ENCODE peak calls at places on chromosomes 13 and 19, in four cellular contexts. B is WTC11, G is fibroblast of pulmonary artery, Y is cardiac fibroblast. M is an unnamed sample.

GRCh38 chr19:12790628-12791344 is 500 bp upstream of the JUNB start:
- DNase-seq in B (no peak), G (no peak), Y (no peak), M (no peak)

GRCh38 chr13:39612023-39612637 is 9.1 kb upstream of the LHFPL6 start:
- DNase-seq in B (peak), G (peak), Y (peak), M (peak)

GRCh38 chr13:91459485-91459884 is 61.1 kb downstream of the GPC5 start:
- DNase-seq in B (no peak), G (no peak), Y (no peak), M (no peak)

GRCh38 chr13:107067381-107067780 is 499.4 kb upstream of the ARGLU1 start:
- DNase-seq in B (no peak), G (no peak), Y (no peak), M (no peak)

GRCh38 chr19:21022996-21023395 is 2.5 kb downstream of the ZNF430 start:
- DNase-seq in B (no peak), G (peak), Y (peak), M (no peak)

GRCh38 chr19:33254245-33254824 is 28.7 kb upstream of the SLC7A10 start:
- DNase-seq in B (no peak), G (no peak), Y (no peak), M (no peak)

GRCh38 chr13:45879666-45880065 is 28.1 kb upstream of the SIAH3 start:
- DNase-seq in B (peak), G (no peak), Y (no peak), M (peak)

GRCh38 chr19:7482584-7483439 is 6.0 kb downstream of the PEX11G start:
- DNase-seq in B (peak), G (peak), Y (peak), M (peak)

GRCh38 chr19:2544576-2545415 is 68.9 kb downstream of the GADD45B start:
- DNase-seq in B (peak), G (no peak), Y (no peak), M (no peak)

GRCh38 chr19:35219008-35219407 is 9.5 kb downstream of the FAM187B start:
- DNase-seq in B (no peak), G (no peak), Y (no peak), M (no peak)

GRCh38 chr13:41416276-41416675 is 41.1 kb upstream of the RGCC start:
- DNase-seq in B (no peak), G (peak), Y (no peak), M (no peak)

GRCh38 chr13:73677041-73677589 is 457.1 kb downstream of the KLF12 start:
- DNase-seq in B (no peak), G (peak), Y (peak), M (no peak)

GRCh38 chr19:7709932-7710460 is 8.1 kb upstream of the FCER2 start:
- DNase-seq in B (no peak), G (no peak), Y (no peak), M (no peak)

GRCh38 chr13:51643882-51644281 is 59.6 kb downstream of the WDFY2 start:
- DNase-seq in B (no peak), G (peak), Y (peak), M (no peak)

GRCh38 chr13:74191036-74191809 is 57.0 kb upstream of the KLF12 start:
- DNase-seq in B (no peak), G (no peak), Y (no peak), M (peak)

GRCh38 chr13:113084094-113084942 is 21.3 kb upstream of the F7 start:
- DNase-seq in B (no peak), G (no peak), Y (no peak), M (no peak)

GRCh38 chr19:47757617-47758432 is 12.5 kb downstream of the NOP53 start:
- DNase-seq in B (no peak), G (no peak), Y (no peak), M (no peak)

GRCh38 chr13:113918981-113919646 is 54.8 kb downstream of the C13orf46 start:
- DNase-seq in B (peak), G (no peak), Y (no peak), M (no peak)

GRCh38 chr13:67410645-67411044 is 180.5 kb upstream of the PCDH9 start:
- DNase-seq in B (no peak), G (no peak), Y (no peak), M (no peak)

GRCh38 chr13:20353973-20354372 is 121.9 kb upstream of the GJB6 start:
- DNase-seq in B (no peak), G (peak), Y (peak), M (no peak)

GRCh38 chr13:85586422-85586831 is 212.8 kb downstream of the SLITRK6 start:
- DNase-seq in B (no peak), G (peak), Y (no peak), M (no peak)

GRCh38 chr19:56253737-56254136 is 18.8 kb upstream of the EDDM13 start:
- DNase-seq in B (no peak), G (peak), Y (peak), M (no peak)

GRCh38 chr13:90700340-90700739 is 647.1 kb upstream of the MIR17HG start:
- DNase-seq in B (no peak), G (no peak), Y (no peak), M (no peak)

GRCh38 chr19:44712864-44713515 is 14.0 kb downstream of the CEACAM16 start:
- DNase-seq in B (no peak), G (no peak), Y (peak), M (no peak)

GRCh38 chr19:38441660-38442348 is 8.3 kb downstream of the RYR1 start:
- DNase-seq in B (peak), G (peak), Y (peak), M (peak)

GRCh38 chr13:20525144-20525600 is 485 bp downstream of the CRYL1 start:
- DNase-seq in B (peak), G (peak), Y (peak), M (peak)

GRCh38 chr13:32381539-32381938 is 46.4 kb downstream of the N4BP2L1 start:
- DNase-seq in B (no peak), G (peak), Y (peak), M (peak)

GRCh38 chr13:113090415-113090770 is 15.2 kb upstream of the F7 start:
- DNase-seq in B (peak), G (no peak), Y (no peak), M (no peak)

GRCh38 chr19:10290439-10290875 is 705 bp downstream of the ICAM5 start:
- DNase-seq in B (peak), G (no peak), Y (no peak), M (peak)

GRCh38 chr19:7917292-7918061 is 2.7 kb upstream of the SNAPC2 start:
- DNase-seq in B (peak), G (peak), Y (peak), M (peak)

GRCh38 chr19:512548-513365 is 5.5 kb downstream of the TPGS1 start:
- DNase-seq in B (peak), G (no peak), Y (no peak), M (peak)

GRCh38 chr19:11179716-11180297 is 17.5 kb downstream of the KANK2 start:
- DNase-seq in B (no peak), G (no peak), Y (no peak), M (no peak)

GRCh38 chr19:53002479-53002878 is 11.2 kb upstream of the ERVV-1 start:
- DNase-seq in B (no peak), G (no peak), Y (no peak), M (no peak)

GRCh38 chr13:113110852-113111315 is 5.3 kb downstream of the F7 start:
- DNase-seq in B (peak), G (no peak), Y (no peak), M (no peak)

GRCh38 chr13:74221752-74222151 is 87.5 kb upstream of the KLF12 start:
- DNase-seq in B (no peak), G (no peak), Y (no peak), M (no peak)

GRCh38 chr19:12043752-12044422 is 8.4 kb upstream of the ZNF433 start:
- DNase-seq in B (no peak), G (no peak), Y (no peak), M (no peak)

GRCh38 chr13:113425931-113426590 is 27.2 kb downstream of the ADPRHL1 start:
- DNase-seq in B (peak), G (no peak), Y (no peak), M (no peak)

GRCh38 chr13:109785892-109786450 is 412 bp downstream of the IRS2 start:
- DNase-seq in B (no peak), G (peak), Y (peak), M (no peak)

GRCh38 chr13:109786457-109787134 is at the start of gene IRS2:
- DNase-seq in B (peak), G (peak), Y (peak), M (peak)

GRCh38 chr13:109788372-109789195 is 2.2 kb upstream of the IRS2 start:
- DNase-seq in B (no peak), G (no peak), Y (no peak), M (no peak)

GRCh38 chr13:109789262-109789661 is 2.9 kb upstream of the IRS2 start:
- DNase-seq in B (no peak), G (no peak), Y (no peak), M (no peak)

GRCh38 chr13:109787135-109787954 is 962 bp upstream of the IRS2 start:
- DNase-seq in B (peak), G (peak), Y (peak), M (peak)
- TF ChIP-seq CTCF in B (no peak), G (no peak), Y (no peak), M (no peak)

GRCh38 chr13:30355405-30355741 is 48.0 kb upstream of the KATNAL1 start:
- DNase-seq in B (peak), G (no peak), Y (no peak), M (peak)
- TF ChIP-seq CTCF in B (no peak), G (peak), Y (peak), M (peak)

GRCh38 chr19:17831419-17831888 is 10.1 kb upstream of the INSL3 start:
- DNase-seq in B (peak), G (no peak), Y (no peak), M (peak)

GRCh38 chr19:17826508-17827056 is 5.3 kb upstream of the INSL3 start:
- DNase-seq in B (no peak), G (no peak), Y (no peak), M (no peak)

GRCh38 chr19:17832443-17833208 is 11.3 kb upstream of the INSL3 start:
- DNase-seq in B (no peak), G (no peak), Y (no peak), M (no peak)

GRCh38 chr19:17830567-17831418 is 9.5 kb upstream of the INSL3 start:
- DNase-seq in B (peak), G (peak), Y (peak), M (peak)

DNA sequence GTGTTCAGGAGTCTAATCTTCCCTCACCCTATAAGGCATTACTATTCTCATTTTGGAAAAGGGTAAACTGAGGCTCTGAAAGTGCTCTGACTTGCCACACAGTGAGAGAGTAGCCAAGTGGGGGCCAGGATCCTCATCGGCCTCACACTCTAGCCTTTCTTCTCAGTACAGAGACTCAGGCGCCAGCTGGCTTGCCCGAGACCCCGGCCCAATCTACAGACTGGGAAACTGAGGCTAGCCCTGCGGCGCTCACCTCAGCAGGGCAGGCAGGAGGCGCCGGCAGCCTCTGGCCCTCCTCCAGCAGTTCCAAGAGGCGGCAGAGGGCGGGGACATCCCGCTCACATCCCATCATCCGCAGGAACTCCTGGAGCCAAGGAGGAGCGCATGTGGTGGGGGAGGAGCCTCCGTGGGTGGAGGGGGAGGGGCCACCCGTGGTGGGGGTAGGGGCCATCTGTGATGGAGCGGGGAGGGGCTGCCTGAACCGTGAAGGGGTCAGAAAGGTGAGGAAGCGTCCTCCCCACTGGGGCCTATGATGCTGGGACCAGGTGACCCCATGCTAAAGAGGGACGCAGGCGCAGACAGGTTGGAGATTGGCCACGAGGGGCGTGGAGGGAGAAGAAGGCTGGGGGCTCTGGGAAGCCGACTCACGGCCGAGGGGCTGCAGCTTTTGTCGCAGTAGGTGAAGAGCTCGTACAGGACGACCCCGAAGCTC is 8.7 kb upstream of the INSL3 start:
- DNase-seq in B (peak), G (peak), Y (peak), M (peak)
- TF ChIP-seq CTCF in B (no peak), G (no peak), Y (no peak), M (no peak)

DNA sequence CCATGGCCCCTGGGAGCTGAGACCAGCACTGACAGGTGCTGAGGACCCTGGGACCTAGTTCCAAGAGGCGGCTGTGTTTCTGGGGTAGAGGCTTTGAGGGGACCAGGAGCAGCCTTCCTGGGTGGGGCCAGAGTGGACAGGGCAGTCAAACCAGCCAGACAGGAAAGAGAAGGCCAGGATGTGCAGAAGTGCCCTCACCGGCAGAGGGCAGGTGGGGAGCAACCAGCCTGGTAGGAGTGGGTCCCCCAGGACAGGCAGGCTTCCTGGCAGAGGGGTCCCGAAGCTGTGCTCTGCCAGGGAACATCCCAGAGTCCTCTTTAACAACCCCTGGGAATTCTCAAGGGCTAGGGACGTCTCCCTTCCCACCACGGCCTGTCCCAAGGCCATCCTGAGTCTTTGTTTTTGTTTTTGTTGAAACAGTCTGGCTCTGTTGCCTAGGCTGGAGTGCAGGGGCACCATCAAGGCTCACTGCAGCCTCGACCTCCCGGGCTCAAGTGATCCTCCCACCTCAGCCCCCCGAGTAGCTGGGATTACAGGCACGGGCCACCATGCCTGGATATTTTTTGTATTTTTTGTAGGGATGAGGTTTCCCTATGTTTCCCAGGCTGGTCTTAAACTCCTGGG is 3.0 kb upstream of the HIPK4 start:
- DNase-seq in B (no peak), G (no peak), Y (no peak), M (no peak)
- TF ChIP-seq CTCF in B (no peak), G (peak), Y (peak), M (no peak)

GRCh38 chr13:110885966-110886365 is 28.9 kb downstream of the ANKRD10 start:
- DNase-seq in B (no peak), G (no peak), Y (no peak), M (no peak)
- TF ChIP-seq CTCF in B (no peak), G (no peak), Y (no peak), M (no peak)

DNA sequence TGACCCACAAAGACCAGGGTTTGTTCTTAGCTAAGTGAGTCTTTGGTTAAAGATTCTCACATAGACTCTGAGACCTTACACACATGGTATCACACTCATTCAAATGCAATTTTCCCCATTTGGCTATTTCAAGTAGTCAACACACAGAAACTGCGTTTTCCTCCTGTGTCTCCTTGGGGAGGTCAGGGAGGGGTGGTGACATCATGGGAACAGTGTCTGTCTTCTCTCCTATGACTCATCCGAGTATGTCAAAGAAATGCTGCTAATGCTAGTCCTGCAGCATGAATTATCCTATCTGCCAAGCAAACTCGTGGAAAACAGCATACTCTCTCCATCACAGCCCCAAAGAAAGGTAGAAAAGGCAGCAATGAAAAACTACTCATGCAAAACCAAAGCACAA is 100.2 kb downstream of the ENOX1 start:
- DNase-seq in B (no peak), G (peak), Y (peak), M (no peak)
- TF ChIP-seq CTCF in B (no peak), G (no peak), Y (no peak), M (no peak)

M was measured in nephron progenitor cell.